ENCODE peak calls at places on chromosomes 1 and 21, in ten cellular contexts. A, Y, E, M, T, S, I, F, R and X are unnamed samples.

GRCh38 chr1:51654000-51654399 is 37.1 kb downstream of the OSBPL9 start:
- DNase-seq in A (no peak), Y (no peak), E (no peak), M (no peak), T (no peak), S (no peak), I (no peak), F (no peak), R (no peak), X (no peak)

GRCh38 chr1:248825136-248825535 is 579 bp downstream of the SH3BP5L start:
- DNase-seq in A (no peak), Y (no peak), E (no peak), M (no peak), T (no peak), S (no peak), I (no peak), F (no peak), R (no peak), X (no peak)

GRCh38 chr1:44808063-44808937 is at the start of gene BTBD19:
- DNase-seq in A (peak), Y (peak), E (peak), M (no peak), T (no peak), S (no peak), I (peak), F (peak), R (peak), X (peak)

GRCh38 chr1:38527373-38527966 is 332.1 kb downstream of the RRAGC start:
- DNase-seq in A (no peak), Y (no peak), E (peak), M (no peak), T (no peak), S (peak), I (peak), F (peak), R (no peak), X (no peak)

GRCh38 chr1:240312872-240313271 is 221.2 kb downstream of the FMN2 start:
- DNase-seq in A (peak), Y (no peak), E (no peak), M (no peak), T (peak), S (no peak), I (no peak), F (no peak), R (peak), X (peak)

GRCh38 chr21:37530901-37531351 is 164.4 kb downstream of the DYRK1A start:
- DNase-seq in A (no peak), Y (no peak), E (no peak), M (no peak), T (no peak), S (no peak), I (no peak), F (no peak), R (no peak), X (no peak)

GRCh38 chr1:21815724-21816311 is 3.8 kb downstream of the LDLRAD2 start:
- DNase-seq in A (no peak), Y (no peak), E (peak), M (no peak), T (no peak), S (peak), I (no peak), F (peak), R (no peak), X (no peak)

GRCh38 chr1:12556957-12557935 is 60.8 kb downstream of the DHRS3 start:
- DNase-seq in A (peak), Y (no peak), E (no peak), M (no peak), T (no peak), S (no peak), I (no peak), F (no peak), R (no peak), X (no peak)

GRCh38 chr1:14626869-14627607 is 28.6 kb downstream of the KAZN start:
- DNase-seq in A (no peak), Y (no peak), E (no peak), M (no peak), T (no peak), S (no peak), I (no peak), F (no peak), R (no peak), X (no peak)

GRCh38 chr1:101187287-101187686 is 49.5 kb upstream of the S1PR1 start:
- DNase-seq in A (no peak), Y (no peak), E (no peak), M (no peak), T (no peak), S (no peak), I (no peak), F (no peak), R (no peak), X (no peak)

GRCh38 chr1:87334351-87335174 is 5.9 kb downstream of the LMO4 start:
- DNase-seq in A (no peak), Y (peak), E (peak), M (no peak), T (no peak), S (peak), I (peak), F (peak), R (no peak), X (no peak)

GRCh38 chr21:26945916-26946315 is 21.0 kb downstream of the ADAMTS5 start:
- DNase-seq in A (no peak), Y (no peak), E (no peak), M (no peak), T (no peak), S (no peak), I (no peak), F (no peak), R (no peak), X (no peak)

GRCh38 chr1:215595231-215595630 is 28.1 kb downstream of the KCTD3 start:
- DNase-seq in A (no peak), Y (no peak), E (no peak), M (no peak), T (no peak), S (no peak), I (no peak), F (no peak), R (no peak), X (no peak)

GRCh38 chr1:167821969-167822685 is 91.8 kb downstream of the ADCY10 start:
- DNase-seq in A (peak), Y (no peak), E (no peak), M (no peak), T (peak), S (no peak), I (no peak), F (no peak), R (no peak), X (peak)

GRCh38 chr1:242430956-242431355 is 93.5 kb downstream of the PLD5 start:
- DNase-seq in A (no peak), Y (no peak), E (no peak), M (no peak), T (no peak), S (no peak), I (no peak), F (no peak), R (no peak), X (no peak)

GRCh38 chr21:34992736-34993135 is 56.4 kb downstream of the RUNX1 start:
- DNase-seq in A (no peak), Y (no peak), E (no peak), M (no peak), T (peak), S (no peak), I (no peak), F (no peak), R (no peak), X (no peak)

GRCh38 chr1:17795081-17795809 is 40.1 kb downstream of the ACTL8 start:
- DNase-seq in A (no peak), Y (no peak), E (no peak), M (no peak), T (no peak), S (peak), I (no peak), F (no peak), R (no peak), X (no peak)

GRCh38 chr1:233614173-233614742 is 352 bp downstream of the KCNK1 start:
- DNase-seq in A (no peak), Y (peak), E (peak), M (no peak), T (peak), S (no peak), I (peak), F (peak), R (peak), X (no peak)

GRCh38 chr1:82819234-82819633 is 1018.5 kb downstream of the ADGRL2 start:
- DNase-seq in A (no peak), Y (no peak), E (peak), M (no peak), T (no peak), S (no peak), I (no peak), F (peak), R (no peak), X (no peak)

GRCh38 chr1:43706598-43707190 is 642 bp upstream of the ST3GAL3 start:
- DNase-seq in A (no peak), Y (peak), E (no peak), M (no peak), T (no peak), S (peak), I (peak), F (peak), R (no peak), X (no peak)

GRCh38 chr1:153648000-153648643 is 10.4 kb upstream of the SNAPIN start:
- DNase-seq in A (no peak), Y (no peak), E (no peak), M (no peak), T (no peak), S (no peak), I (no peak), F (no peak), R (no peak), X (no peak)

GRCh38 chr1:17545354-17545753 is 5.9 kb downstream of the ARHGEF10L start:
- DNase-seq in A (no peak), Y (no peak), E (no peak), M (no peak), T (no peak), S (no peak), I (no peak), F (no peak), R (peak), X (no peak)

GRCh38 chr1:209567788-209568187 is 15.7 kb upstream of the CAMK1G start:
- DNase-seq in A (peak), Y (no peak), E (no peak), M (no peak), T (peak), S (no peak), I (no peak), F (no peak), R (peak), X (peak)

GRCh38 chr1:239098400-239099037 is 287.8 kb upstream of the CHRM3 start:
- DNase-seq in A (no peak), Y (no peak), E (no peak), M (no peak), T (no peak), S (no peak), I (no peak), F (no peak), R (no peak), X (no peak)

GRCh38 chr1:30675761-30676160 is 47.6 kb downstream of the MATN1 start:
- DNase-seq in A (peak), Y (no peak), E (no peak), M (no peak), T (no peak), S (no peak), I (no peak), F (no peak), R (peak), X (peak)

GRCh38 chr1:201088395-201088794 is 23.8 kb downstream of the CACNA1S start:
- DNase-seq in A (no peak), Y (no peak), E (no peak), M (no peak), T (no peak), S (no peak), I (no peak), F (no peak), R (no peak), X (no peak)

GRCh38 chr1:166307261-166308188 is 140.7 kb upstream of the FAM78B start:
- DNase-seq in A (no peak), Y (no peak), E (no peak), M (no peak), T (no peak), S (no peak), I (no peak), F (no peak), R (no peak), X (no peak)

GRCh38 chr1:100517517-100517916 is 20.4 kb upstream of the GPR88 start:
- DNase-seq in A (no peak), Y (no peak), E (no peak), M (no peak), T (no peak), S (no peak), I (no peak), F (no peak), R (no peak), X (no peak)

GRCh38 chr1:6130036-6130435 is 50.1 kb downstream of the CHD5 start:
- DNase-seq in A (no peak), Y (no peak), E (no peak), M (no peak), T (no peak), S (no peak), I (no peak), F (no peak), R (no peak), X (no peak)

GRCh38 chr1:109425902-109426277 is 358 bp downstream of the PSMA5 start:
- DNase-seq in A (no peak), Y (no peak), E (no peak), M (peak), T (peak), S (peak), I (no peak), F (no peak), R (no peak), X (no peak)

GRCh38 chr1:7259955-7260354 is 474.7 kb downstream of the CAMTA1 start:
- DNase-seq in A (no peak), Y (no peak), E (no peak), M (no peak), T (no peak), S (no peak), I (no peak), F (no peak), R (no peak), X (no peak)

GRCh38 chr1:35047188-35047858 is 15.6 kb upstream of the ZMYM6 start:
- DNase-seq in A (peak), Y (no peak), E (no peak), M (no peak), T (no peak), S (no peak), I (no peak), F (no peak), R (peak), X (peak)